ENCODE peak calls at places on chromosomes 5 and 9, in six cellular contexts. G is spleen, S is fibroblast of lung, L is GM10248, N is GM13976, J is upper lobe of left lung. Y is an unnamed sample.

GRCh38 chr5:132489051-132489770 is 1.4 kb downstream of the IRF1 start:
- DNase-seq in G (peak), S (no peak), L (no peak), N (no peak), J (peak), Y (peak)

GRCh38 chr5:111854196-111854595 is 97.2 kb upstream of the NREP start:
- DNase-seq in G (no peak), S (peak), L (no peak), N (no peak), J (no peak), Y (no peak)

GRCh38 chr5:168163966-168164365 is 127.5 kb upstream of the WWC1 start:
- DNase-seq in G (no peak), S (no peak), L (no peak), N (no peak), J (peak), Y (no peak)

GRCh38 chr9:16611969-16612368 is 258.5 kb downstream of the BNC2 start:
- DNase-seq in G (no peak), S (peak), L (no peak), N (no peak), J (no peak), Y (no peak)

GRCh38 chr5:145960848-145961600 is 24.6 kb downstream of the SH3RF2 start:
- DNase-seq in G (no peak), S (peak), L (no peak), N (no peak), J (no peak), Y (no peak)

GRCh38 chr5:16564468-16564867 is 52.3 kb downstream of the RETREG1 start:
- DNase-seq in G (no peak), S (no peak), L (no peak), N (no peak), J (no peak), Y (no peak)

GRCh38 chr5:75239681-75240080 is 3.0 kb upstream of the ANKRD31 start:
- DNase-seq in G (no peak), S (peak), L (no peak), N (no peak), J (no peak), Y (no peak)

GRCh38 chr9:92655896-92656536 is 13.9 kb downstream of the IPPK start:
- DNase-seq in G (peak), S (no peak), L (no peak), N (no peak), J (no peak), Y (no peak)

GRCh38 chr9:86357091-86357866 is 3.1 kb upstream of the TUT7 start:
- DNase-seq in G (no peak), S (peak), L (no peak), N (no peak), J (no peak), Y (no peak)

GRCh38 chr5:115033861-115034260 is 135.8 kb downstream of the TRIM36 start:
- DNase-seq in G (no peak), S (no peak), L (no peak), N (no peak), J (no peak), Y (no peak)

GRCh38 chr5:142906863-142907671 is 136.9 kb downstream of the ARHGAP26 start:
- DNase-seq in G (no peak), S (peak), L (no peak), N (no peak), J (no peak), Y (no peak)

GRCh38 chr5:123086376-123087055 is 2.5 kb upstream of the PRDM6 start:
- DNase-seq in G (no peak), S (no peak), L (no peak), N (no peak), J (no peak), Y (no peak)

GRCh38 chr5:169581580-169582227 is 1.9 kb upstream of the SPDL1 start:
- DNase-seq in G (no peak), S (peak), L (peak), N (peak), J (peak), Y (peak)

GRCh38 chr9:123978981-123979380 is 32.6 kb upstream of the LHX2 start:
- DNase-seq in G (no peak), S (no peak), L (no peak), N (no peak), J (no peak), Y (no peak)

GRCh38 chr9:77673912-77674791 is 26.0 kb upstream of the GNA14 start:
- DNase-seq in G (no peak), S (no peak), L (no peak), N (no peak), J (no peak), Y (no peak)

GRCh38 chr5:42751044-42751443 is 5.6 kb upstream of the CCDC152 start:
- DNase-seq in G (no peak), S (no peak), L (no peak), N (no peak), J (peak), Y (no peak)

GRCh38 chr9:126295516-126295915 is 31.1 kb upstream of the MVB12B start:
- DNase-seq in G (no peak), S (no peak), L (no peak), N (no peak), J (no peak), Y (no peak)

GRCh38 chr5:87243161-87243877 is 24.4 kb upstream of the RASA1 start:
- DNase-seq in G (no peak), S (peak), L (no peak), N (no peak), J (no peak), Y (no peak)

GRCh38 chr5:170442381-170442780 is 53.2 kb upstream of the KCNMB1 start:
- DNase-seq in G (no peak), S (no peak), L (no peak), N (no peak), J (no peak), Y (no peak)

GRCh38 chr9:132571806-132572600 is 10.4 kb upstream of the BARHL1 start:
- DNase-seq in G (no peak), S (no peak), L (no peak), N (no peak), J (no peak), Y (no peak)

GRCh38 chr5:65213921-65214525 is 267.7 kb downstream of the ADAMTS6 start:
- DNase-seq in G (no peak), S (peak), L (no peak), N (no peak), J (no peak), Y (no peak)

GRCh38 chr5:167295686-167296015 is 995.8 kb upstream of the WWC1 start:
- DNase-seq in G (no peak), S (peak), L (no peak), N (no peak), J (no peak), Y (no peak)

GRCh38 chr5:77844408-77845272 is 68.5 kb upstream of the TBCA start:
- DNase-seq in G (no peak), S (peak), L (peak), N (peak), J (no peak), Y (no peak)
- TF ChIP-seq CTCF in G (no peak), S (peak), L (peak), N (no peak), J (no peak), Y (no peak)

DNA sequence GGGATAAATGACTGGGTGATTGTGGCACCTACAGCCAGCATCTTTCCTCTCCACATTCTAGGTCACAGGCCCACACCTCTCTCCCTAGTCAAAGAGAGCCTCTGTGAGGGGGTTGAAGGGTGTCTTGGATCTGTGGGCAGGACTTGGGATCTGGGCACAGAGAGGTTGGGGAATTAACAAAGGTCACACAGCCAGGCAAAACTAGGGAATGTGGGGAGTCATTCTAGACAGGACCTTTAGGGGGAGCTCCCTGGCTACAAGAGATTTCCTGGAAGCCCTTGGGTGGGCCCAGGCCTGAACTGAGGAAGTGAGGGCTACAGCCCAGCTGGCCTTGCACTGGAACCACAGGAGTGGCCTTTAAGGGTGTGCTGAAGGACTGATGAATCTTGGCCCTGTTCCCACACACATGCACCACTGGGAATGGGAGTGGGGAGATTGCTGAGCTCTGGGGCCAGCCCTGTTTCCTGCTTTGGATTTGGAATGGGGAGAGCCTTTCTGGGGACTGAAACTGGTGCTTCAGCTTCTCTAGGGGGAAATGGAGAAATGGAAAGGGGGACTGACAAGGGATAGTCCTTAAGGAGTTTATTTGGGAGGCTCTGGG is 12.4 kb upstream of the CXXC5 start:
- DNase-seq in G (peak), S (peak), L (peak), N (no peak), J (peak), Y (no peak)
- TF ChIP-seq CTCF in G (peak), S (peak), L (peak), N (peak), J (peak), Y (peak)

GRCh38 chr5:40679998-40680681 is 425 bp downstream of the PTGER4 start:
- DNase-seq in G (peak), S (no peak), L (peak), N (no peak), J (peak), Y (no peak)

GRCh38 chr5:40679071-40679997 is at the start of gene PTGER4:
- DNase-seq in G (peak), S (peak), L (peak), N (peak), J (peak), Y (peak)

GRCh38 chr5:40681351-40682311 is 1.9 kb downstream of the PTGER4 start:
- DNase-seq in G (peak), S (peak), L (peak), N (peak), J (peak), Y (peak)

GRCh38 chr5:40682431-40683017 is 2.8 kb downstream of the PTGER4 start:
- DNase-seq in G (no peak), S (no peak), L (no peak), N (no peak), J (peak), Y (no peak)

DNA sequence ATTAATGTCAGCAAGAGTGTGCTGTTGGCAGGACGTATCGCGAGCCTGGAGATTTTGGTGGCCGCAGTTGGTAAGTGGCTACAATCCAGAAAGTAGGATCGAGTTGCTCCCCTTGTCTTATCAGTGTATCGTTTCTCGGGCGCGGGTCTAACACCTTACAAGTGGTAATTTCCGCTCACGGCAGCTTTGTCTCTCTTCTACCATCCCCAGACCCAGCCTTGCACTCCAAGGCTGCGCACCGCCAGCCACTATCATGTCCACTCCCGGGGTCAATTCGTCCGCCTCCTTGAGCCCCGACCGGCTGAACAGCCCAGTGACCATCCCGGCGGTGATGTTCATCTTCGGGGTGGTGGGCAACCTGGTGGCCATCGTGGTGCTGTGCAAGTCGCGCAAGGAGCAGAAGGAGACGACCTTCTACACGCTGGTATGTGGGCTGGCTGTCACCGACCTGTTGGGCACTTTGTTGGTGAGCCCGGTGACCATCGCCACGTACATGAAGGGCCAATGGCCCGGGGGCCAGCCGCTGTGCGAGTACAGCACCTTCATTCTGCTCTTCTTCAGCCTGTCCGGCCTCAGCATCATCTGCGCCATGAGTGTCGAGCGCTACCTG is 1.1 kb downstream of the PTGER4 start:
- DNase-seq in G (peak), S (no peak), L (peak), N (peak), J (peak), Y (peak)
- TF ChIP-seq CTCF in G (peak), S (no peak), L (no peak), N (no peak), J (no peak), Y (peak)

GRCh38 chr9:127801955-127802575 is 617 bp upstream of the FPGS start:
- DNase-seq in G (no peak), S (no peak), L (no peak), N (no peak), J (no peak), Y (no peak)
- TF ChIP-seq CTCF in G (peak), S (no peak), L (no peak), N (no peak), J (no peak), Y (no peak)

GRCh38 chr5:9207820-9208418 is 338.0 kb downstream of the SEMA5A start:
- DNase-seq in G (no peak), S (peak), L (peak), N (peak), J (no peak), Y (no peak)
- TF ChIP-seq CTCF in G (peak), S (no peak), L (peak), N (peak), J (peak), Y (no peak)

DNA sequence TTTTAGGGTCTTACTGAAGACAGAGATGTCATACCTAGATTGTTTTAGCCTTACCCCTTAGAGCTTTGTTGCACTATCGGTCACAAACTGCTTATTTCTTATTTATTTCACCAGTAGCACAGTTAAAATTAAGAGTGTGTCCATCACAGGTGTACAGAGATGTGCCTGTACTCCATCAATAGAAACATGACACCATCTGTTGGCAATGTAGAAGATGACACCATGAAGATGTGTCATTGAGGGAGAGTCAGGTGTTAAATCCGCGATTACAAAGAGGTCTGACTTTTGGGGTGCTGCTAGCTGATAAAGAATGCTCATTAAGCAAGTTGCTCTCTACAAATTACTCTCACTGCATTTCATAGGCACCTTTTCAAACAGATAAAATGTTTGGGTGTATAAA is 164.4 kb downstream of the SMARCA2 start:
- DNase-seq in G (no peak), S (no peak), L (no peak), N (no peak), J (no peak), Y (no peak)
- TF ChIP-seq CTCF in G (no peak), S (no peak), L (peak), N (no peak), J (no peak), Y (no peak)

GRCh38 chr5:9801908-9802307 is 171.8 kb upstream of the TAS2R1 start:
- DNase-seq in G (no peak), S (no peak), L (no peak), N (no peak), J (no peak), Y (no peak)
- TF ChIP-seq CTCF in G (no peak), S (no peak), L (no peak), N (no peak), J (no peak), Y (no peak)